ENCODE peak calls at places on chromosomes 13 and 19, in nine cellular contexts. S is HS-5; A is left colon; D is uterus; B is amniotic epithelial cell; T is stimulated activated CD8-positive, alpha-beta memory T cell treated with anti-CD3 and anti-CD28 coated beads, Interleukin-4, amount 100 ng/mL, for 24 hours; K is dermis microvascular lymphatic vessel endothelial cell; X is GM18507; C is stimulated activated CD4-positive, alpha-beta T cell treated with anti-CD3 and anti-CD28 coated beads, TNF-alpha, amount 100 ng/mL, for 48 hours. L is an unnamed sample.

GRCh38 chr19:43534811-43535761 is 2.1 kb downstream of the ZNF575 start:
- DNase-seq in S (no peak), A (peak), D (peak), B (peak), T (no peak), K (peak), X (no peak), C (no peak), L (no peak)

GRCh38 chr19:10961763-10962536 is 1.1 kb downstream of the SMARCA4 start:
- DNase-seq in S (peak), A (no peak), D (no peak), B (no peak), T (no peak), K (no peak), X (no peak), C (no peak), L (no peak)

GRCh38 chr13:29428310-29428991 is 167.0 kb downstream of the SLC7A1 start:
- DNase-seq in S (no peak), A (no peak), D (peak), B (peak), T (no peak), K (no peak), X (no peak), C (no peak), L (no peak)

GRCh38 chr13:44234566-44234965 is 139.1 kb upstream of the SERP2 start:
- DNase-seq in S (no peak), A (no peak), D (no peak), B (no peak), T (no peak), K (no peak), X (no peak), C (no peak), L (no peak)

GRCh38 chr19:41154060-41154459 is 39.0 kb upstream of the CYP2S1 start:
- DNase-seq in S (no peak), A (no peak), D (no peak), B (no peak), T (no peak), K (no peak), X (no peak), C (no peak), L (no peak)

GRCh38 chr19:8161135-8161646 is 11.8 kb upstream of the FBN3 start:
- DNase-seq in S (no peak), A (no peak), D (no peak), B (no peak), T (no peak), K (no peak), X (no peak), C (peak), L (no peak)

GRCh38 chr13:83048419-83048818 is 833.9 kb downstream of the SLITRK1 start:
- DNase-seq in S (peak), A (no peak), D (no peak), B (no peak), T (no peak), K (no peak), X (no peak), C (no peak), L (peak)

GRCh38 chr19:57334191-57334590 is 13.9 kb downstream of the ZNF543 start:
- DNase-seq in S (no peak), A (no peak), D (no peak), B (peak), T (no peak), K (no peak), X (no peak), C (no peak), L (no peak)